ENCODE peak calls at places on chromosomes 7 and 10, in seven cellular contexts. U is IMR-90, V is NT2/D1, R is cardiac muscle cell, A is lower lobe of right lung, C is PC-9, J is esophagus squamous epithelium. N is an unnamed sample.

GRCh38 chr7:139720705-139721231 is 57.0 kb downstream of the HIPK2 start:
- DNase-seq in C (no peak), A (no peak), R (no peak), J (no peak), V (no peak), U (peak; percentile 52), N (no peak)

GRCh38 chr10:27153325-27153724 is 859 bp downstream of the YME1L1 start:
- DNase-seq in C (no peak), J (no peak), U (no peak), R (peak; percentile 6), V (no peak), A (no peak), N (no peak)

GRCh38 chr7:19213746-19214145 is 68.5 kb upstream of the FERD3L start:
- DNase-seq in R (no peak), J (no peak), V (no peak), A (no peak), U (no peak), C (no peak), N (no peak)

GRCh38 chr10:58721781-58722180 is 209.1 kb downstream of the BICC1 start:
- DNase-seq in V (no peak), R (no peak), J (no peak), U (no peak), A (no peak), C (no peak), N (no peak)

GRCh38 chr10:126504051-126504760 is 115.9 kb upstream of the ADAM12 start:
- DNase-seq in U (peak; percentile 64), R (peak; percentile 79), A (no peak), C (peak; percentile 23), V (peak; percentile 23), J (no peak), N (peak; percentile 56)

GRCh38 chr7:101775181-101775580 is 42.2 kb upstream of the CUX1 start:
- DNase-seq in V (no peak), C (no peak), J (no peak), U (no peak), R (no peak), A (no peak), N (no peak)

GRCh38 chr10:44882146-44882720 is 28.9 kb upstream of the TMEM72 start:
- DNase-seq in V (no peak), C (no peak), A (no peak), U (no peak), J (no peak), R (no peak), N (no peak)

GRCh38 chr7:11212080-11212711 is 238.5 kb downstream of the PHF14 start:
- DNase-seq in C (peak; percentile 34), R (peak; percentile 82), V (peak; percentile 80), A (no peak), U (peak; percentile 66), J (no peak), N (peak; percentile 74)

GRCh38 chr7:27614102-27614501 is 48.6 kb downstream of the HIBADH start:
- DNase-seq in V (no peak), A (no peak), J (no peak), R (no peak), C (no peak), U (no peak), N (no peak)

GRCh38 chr10:11442001-11442773 is 169.3 kb downstream of the USP6NL start:
- DNase-seq in J (no peak), A (no peak), V (no peak), C (no peak), U (no peak), R (no peak), N (peak; percentile 1)

GRCh38 chr10:33783557-33783956 is 449.1 kb upstream of the NRP1 start:
- DNase-seq in A (no peak), U (no peak), J (no peak), V (no peak), C (no peak), R (no peak), N (no peak)

GRCh38 chr7:143240323-143241168 is 18.7 kb downstream of the TAS2R40 start:
- DNase-seq in J (no peak), R (peak; percentile 91), U (peak; percentile 86), V (peak; percentile 70), A (no peak), C (peak; percentile 71), N (peak; percentile 64)

GRCh38 chr10:87038286-87038717 is 18.2 kb downstream of the FAM25A start:
- DNase-seq in V (no peak), U (no peak), J (no peak), A (no peak), R (peak; percentile 7), C (no peak), N (no peak)

GRCh38 chr7:87702326-87702725 is 74.1 kb downstream of the RUNDC3B start:
- DNase-seq in J (no peak), C (peak; percentile 28), U (peak; percentile 19), A (no peak), V (no peak), R (no peak), N (no peak)

GRCh38 chr7:7235347-7235746 is 53.0 kb downstream of the C1GALT1 start:
- DNase-seq in A (no peak), R (no peak), U (peak; percentile 39), V (no peak), C (no peak), J (no peak), N (no peak)

GRCh38 chr7:44379366-44380178 is 54.2 kb upstream of the CAMK2B start:
- DNase-seq in V (no peak), J (no peak), C (no peak), U (peak; percentile 17), A (no peak), R (no peak), N (no peak)

GRCh38 chr10:124667425-124668130 is 76.6 kb downstream of the FAM53B start:
- DNase-seq in U (no peak), V (no peak), R (no peak), J (no peak), C (no peak), A (peak; percentile 33), N (no peak)

GRCh38 chr10:17144757-17145156 is 15.1 kb upstream of the CUBN start:
- DNase-seq in C (no peak), A (no peak), U (peak; percentile 55), V (no peak), R (no peak), J (no peak), N (no peak)

GRCh38 chr7:107161415-107161814 is 7.4 kb upstream of the HBP1 start:
- DNase-seq in A (no peak), J (no peak), R (no peak), V (no peak), U (no peak), C (no peak), N (no peak)

GRCh38 chr7:36116347-36117200 is 36.5 kb upstream of the EEPD1 start:
- DNase-seq in V (no peak), A (no peak), R (no peak), C (no peak), U (no peak), J (no peak), N (no peak)

GRCh38 chr10:5092848-5093790 is 1.1 kb upstream of the AKR1C3 start:
- DNase-seq in J (no peak), V (no peak), C (no peak), U (no peak), R (no peak), A (no peak), N (no peak)

GRCh38 chr10:110859947-110860376 is 11.8 kb upstream of the PDCD4 start:
- DNase-seq in R (peak; percentile 92), V (no peak), A (no peak), U (peak; percentile 72), J (no peak), C (no peak), N (no peak)

GRCh38 chr7:107021600-107021999 is 22.9 kb upstream of the PRKAR2B start:
- DNase-seq in U (no peak), A (no peak), J (no peak), V (no peak), C (no peak), R (no peak), N (no peak)

DNA sequence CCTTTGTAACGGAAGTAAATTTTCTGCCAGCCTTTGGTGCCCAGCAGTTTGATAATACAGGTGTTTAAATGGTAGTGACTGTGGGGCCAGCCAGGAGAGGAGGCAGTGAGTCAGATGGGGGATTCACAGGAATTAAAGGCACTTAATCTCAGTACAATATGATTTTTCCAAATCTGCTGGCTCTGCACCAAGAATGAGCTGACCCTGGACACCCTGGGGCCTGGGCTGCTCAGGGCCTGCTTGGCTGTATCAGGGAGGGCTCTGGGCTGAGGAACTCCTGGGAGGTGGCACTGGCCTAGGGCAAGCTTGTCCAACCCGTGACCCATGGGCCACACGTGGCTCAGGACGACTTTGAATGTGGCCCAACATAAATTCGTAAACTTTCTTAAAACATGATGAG is 104.1 kb downstream of the ZMIZ1 start:
- DNase-seq in A (no peak), V (no peak), R (no peak), J (no peak), C (no peak), U (no peak), N (no peak)
- H3K4me1 ChIP-seq in A (peaks cover 34% of the 10 kb centered on the region), V (peaks cover 22% of the 10 kb centered on the region), R (peaks cover 18% of the 10 kb centered on the region), J (peaks cover 8% of the 10 kb centered on the region), C (no peaks in the 10 kb centered on the region), U (peaks cover 44% of the 10 kb centered on the region), N (no peaks in the 10 kb centered on the region)

DNA sequence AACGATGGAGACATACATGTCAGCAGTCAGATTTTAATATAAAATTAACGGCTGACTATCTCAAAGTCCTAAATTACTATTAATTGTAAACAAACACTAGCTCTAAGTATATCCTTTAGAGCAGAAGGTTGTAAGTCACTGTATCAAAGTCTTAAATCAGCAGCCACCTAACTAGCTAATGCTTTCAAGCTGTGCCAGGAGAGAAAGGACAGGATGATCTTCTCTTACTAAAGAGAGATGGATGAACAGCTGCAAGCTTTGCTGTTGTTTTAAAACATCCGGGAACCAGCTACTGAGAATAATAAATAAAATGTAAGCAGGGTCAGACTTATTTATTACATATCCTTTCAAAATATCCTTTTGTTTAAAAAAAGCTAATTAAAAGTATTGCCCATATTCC is 24.0 kb upstream of the ABLIM1 start:
- DNase-seq in A (no peak), V (no peak), R (no peak), C (no peak), U (no peak), J (no peak), N (no peak)
- H3K4me3 ChIP-seq in A (peak overlapping the region; percentile 48), V (no peak overlapping the region), R (no peak overlapping the region), C (no peak overlapping the region), U (no peak overlapping the region), J (peak overlapping the region; percentile 42), N (no peak overlapping the region)

GRCh38 chr10:32321016-32321631 is 25.8 kb downstream of the EPC1 start:
- DNase-seq in V (no peak), C (no peak), J (no peak), U (no peak), A (no peak), R (no peak), N (no peak)
- H3K4me1 ChIP-seq in V (no peaks in the 10 kb centered on the region), C (no peaks in the 10 kb centered on the region), J (peaks cover 3% of the 10 kb centered on the region), U (peaks cover 3% of the 10 kb centered on the region), A (peaks cover 86% of the 10 kb centered on the region), R (peaks cover 11% of the 10 kb centered on the region), N (peaks cover 7% of the 10 kb centered on the region)

GRCh38 chr7:1172666-1173523 is 12.9 kb upstream of the ZFAND2A start:
- DNase-seq in V (no peak), C (no peak), U (no peak), J (no peak), R (no peak), A (no peak), N (no peak)

GRCh38 chr7:1175597-1175966 is 15.6 kb upstream of the ZFAND2A start:
- DNase-seq in C (no peak), V (no peak), A (no peak), U (no peak), R (no peak), J (no peak), N (no peak)

GRCh38 chr7:1176891-1177373 is 16.9 kb upstream of the ZFAND2A start:
- DNase-seq in V (peak; percentile 68), U (peak; percentile 31), J (no peak), C (peak; percentile 83), R (peak; percentile 66), A (peak; percentile 86), N (peak; percentile 44)

GRCh38 chr7:1174881-1175596 is 15.0 kb upstream of the ZFAND2A start:
- DNase-seq in C (no peak), A (no peak), R (no peak), J (no peak), U (no peak), V (no peak), N (no peak)

GRCh38 chr7:1175967-1176851 is 16.2 kb upstream of the ZFAND2A start:
- DNase-seq in R (peak; percentile 79), J (peak; percentile 31), C (peak; percentile 94), V (peak; percentile 70), U (peak; percentile 52), A (peak; percentile 88), N (peak; percentile 55)
- H3K4me3 ChIP-seq in R (no peak overlapping the region), J (peak overlapping the region; percentile 28), C (peak overlapping the region; percentile 41), V (no peak overlapping the region), U (no peak overlapping the region), A (peak overlapping the region; percentile 25), N (peak overlapping the region; percentile 9)

N was measured in HAP-1.